ENCODE peak calls at places on chromosomes 3 and 15, in nine cellular contexts. L, F, W, R, D, N, U, Q and S are unnamed samples.

GRCh38 chr15:51735611-51736010 is 1.8 kb downstream of the LYSMD2 start:
- DNase-seq in D (no peak), F (no peak), W (no peak), Q (no peak), U (no peak), L (no peak), N (no peak), R (no peak), S (no peak)

GRCh38 chr15:98927990-98928389 is 79.6 kb downstream of the PGPEP1L start:
- DNase-seq in W (no peak), R (no peak), U (no peak), F (no peak), Q (no peak), D (no peak), L (no peak), N (no peak), S (no peak)

GRCh38 chr15:40633178-40633577 is 39.1 kb downstream of the KNL1 start:
- DNase-seq in L (peak), U (no peak), Q (no peak), R (no peak), D (no peak), F (no peak), W (peak), N (peak), S (no peak)

GRCh38 chr15:33866101-33866737 is 102.1 kb upstream of the CHRM5 start:
- DNase-seq in L (no peak), D (no peak), U (no peak), R (no peak), N (no peak), W (no peak), Q (no peak), F (no peak), S (no peak)

GRCh38 chr3:50652709-50653108 is 22.0 kb upstream of the DOCK3 start:
- DNase-seq in W (peak), R (peak), L (no peak), Q (peak), U (peak), N (peak), D (no peak), F (no peak), S (peak)

GRCh38 chr3:183013857-183014256 is 33.5 kb upstream of the DCUN1D1 start:
- DNase-seq in D (no peak), Q (no peak), N (no peak), R (no peak), L (no peak), W (no peak), U (no peak), F (no peak), S (no peak)

GRCh38 chr15:64845826-64846225 is 4.1 kb downstream of the PLEKHO2 start:
- DNase-seq in N (no peak), Q (no peak), F (no peak), D (no peak), R (no peak), L (no peak), U (no peak), W (no peak), S (no peak)

GRCh38 chr15:35427091-35427490 is 118.9 kb downstream of the DPH6 start:
- DNase-seq in R (no peak), W (peak), F (no peak), N (peak), D (no peak), L (peak), U (no peak), Q (no peak), S (no peak)

GRCh38 chr15:99403597-99403996 is 152.3 kb downstream of the LRRC28 start:
- DNase-seq in U (no peak), D (no peak), Q (no peak), N (peak), F (no peak), R (no peak), L (no peak), W (peak), S (no peak)

GRCh38 chr3:119323401-119324107 is 29.4 kb downstream of the ARHGAP31 start:
- DNase-seq in Q (no peak), F (no peak), N (no peak), D (no peak), L (peak), U (no peak), W (peak), R (peak), S (no peak)

GRCh38 chr3:40745381-40746106 is 220.8 kb downstream of the ZNF621 start:
- DNase-seq in D (no peak), F (no peak), W (no peak), Q (no peak), L (no peak), U (no peak), R (no peak), N (peak), S (no peak)

GRCh38 chr3:5400959-5401358 is 213.5 kb downstream of the EDEM1 start:
- DNase-seq in N (no peak), D (no peak), F (no peak), U (no peak), W (no peak), Q (no peak), R (no peak), L (no peak), S (no peak)

GRCh38 chr15:56272474-56272873 is 28.8 kb upstream of the RFX7 start:
- DNase-seq in L (no peak), D (no peak), W (no peak), N (peak), F (no peak), Q (no peak), R (no peak), U (no peak), S (no peak)

GRCh38 chr15:81027200-81027599 is 26.5 kb downstream of the TLNRD1 start:
- DNase-seq in R (no peak), U (no peak), F (no peak), N (no peak), L (peak), D (no peak), W (no peak), Q (no peak), S (no peak)

GRCh38 chr3:24367681-24368264 is 126.9 kb downstream of the THRB start:
- DNase-seq in Q (no peak), L (no peak), R (no peak), N (no peak), D (no peak), U (no peak), W (no peak), F (no peak), S (no peak)

GRCh38 chr15:77545058-77545457 is 87.7 kb downstream of the LINGO1 start:
- DNase-seq in F (no peak), L (no peak), N (no peak), D (no peak), Q (no peak), R (no peak), U (no peak), W (no peak), S (no peak)

GRCh38 chr15:71707230-71708051 is 102.9 kb upstream of the NR2E3 start:
- DNase-seq in U (no peak), W (no peak), N (peak), R (no peak), L (no peak), F (no peak), Q (no peak), D (no peak), S (no peak)

GRCh38 chr15:70200511-70200991 is 102.8 kb upstream of the TLE3 start:
- DNase-seq in R (no peak), U (no peak), W (no peak), F (no peak), Q (peak), N (no peak), D (no peak), L (peak), S (no peak)

GRCh38 chr15:99432271-99433025 is 133.3 kb upstream of the MEF2A start:
- DNase-seq in F (no peak), L (no peak), W (no peak), Q (no peak), D (no peak), R (no peak), U (no peak), N (no peak), S (no peak)

DNA sequence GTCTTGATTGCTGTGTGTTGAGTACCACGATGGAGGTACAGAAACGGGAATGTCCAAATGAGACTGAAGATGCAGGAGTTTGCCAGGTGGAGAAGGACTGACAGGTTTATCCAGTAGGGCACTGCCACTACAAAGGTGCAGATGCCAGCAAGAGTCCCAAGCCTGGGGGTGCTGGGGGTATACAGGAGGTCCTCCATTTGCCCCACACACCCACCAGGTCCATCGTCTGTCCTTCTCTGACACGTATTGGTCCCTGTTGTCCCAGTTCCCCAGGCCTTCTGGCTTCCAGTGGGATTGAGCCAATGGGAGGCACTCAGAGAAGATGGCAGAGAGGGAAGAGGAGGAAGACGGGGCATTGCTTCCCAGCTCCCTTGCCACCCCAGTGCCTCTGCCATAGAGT is 6.6 kb downstream of the HAPLN3 start:
- DNase-seq in N (no peak), F (no peak), L (no peak), R (no peak), W (no peak), U (no peak), D (no peak), Q (no peak), S (no peak)
- TF ChIP-seq CTCF in N (no peak), F (no peak), L (no peak), R (no peak), W (no peak), U (no peak), D (no peak), Q (no peak), S (no peak)

GRCh38 chr15:59741274-59741906 is 52.3 kb upstream of the BNIP2 start:
- DNase-seq in N (peak), U (no peak), D (no peak), F (no peak), R (no peak), W (peak), Q (no peak), L (peak), S (peak)
- TF ChIP-seq CTCF in N (peak), U (no peak), D (no peak), F (peak), R (no peak), W (peak), Q (peak), L (peak), S (no peak)

GRCh38 chr3:10601131-10601856 is 95.9 kb upstream of the ATP2B2 start:
- DNase-seq in Q (peak), N (no peak), F (no peak), R (no peak), U (no peak), W (no peak), L (peak), D (no peak), S (no peak)

GRCh38 chr3:10601857-10602230 is 96.5 kb upstream of the ATP2B2 start:
- DNase-seq in N (no peak), U (no peak), F (no peak), W (no peak), D (no peak), L (no peak), Q (no peak), R (no peak), S (no peak)

GRCh38 chr3:10599444-10599843 is 94.1 kb upstream of the ATP2B2 start:
- DNase-seq in N (no peak), W (no peak), U (no peak), L (no peak), R (no peak), F (no peak), Q (no peak), D (no peak), S (no peak)

GRCh38 chr3:10600159-10601125 is 95.1 kb upstream of the ATP2B2 start:
- DNase-seq in Q (no peak), N (no peak), D (no peak), U (no peak), R (no peak), W (peak), F (no peak), L (no peak), S (no peak)

DNA sequence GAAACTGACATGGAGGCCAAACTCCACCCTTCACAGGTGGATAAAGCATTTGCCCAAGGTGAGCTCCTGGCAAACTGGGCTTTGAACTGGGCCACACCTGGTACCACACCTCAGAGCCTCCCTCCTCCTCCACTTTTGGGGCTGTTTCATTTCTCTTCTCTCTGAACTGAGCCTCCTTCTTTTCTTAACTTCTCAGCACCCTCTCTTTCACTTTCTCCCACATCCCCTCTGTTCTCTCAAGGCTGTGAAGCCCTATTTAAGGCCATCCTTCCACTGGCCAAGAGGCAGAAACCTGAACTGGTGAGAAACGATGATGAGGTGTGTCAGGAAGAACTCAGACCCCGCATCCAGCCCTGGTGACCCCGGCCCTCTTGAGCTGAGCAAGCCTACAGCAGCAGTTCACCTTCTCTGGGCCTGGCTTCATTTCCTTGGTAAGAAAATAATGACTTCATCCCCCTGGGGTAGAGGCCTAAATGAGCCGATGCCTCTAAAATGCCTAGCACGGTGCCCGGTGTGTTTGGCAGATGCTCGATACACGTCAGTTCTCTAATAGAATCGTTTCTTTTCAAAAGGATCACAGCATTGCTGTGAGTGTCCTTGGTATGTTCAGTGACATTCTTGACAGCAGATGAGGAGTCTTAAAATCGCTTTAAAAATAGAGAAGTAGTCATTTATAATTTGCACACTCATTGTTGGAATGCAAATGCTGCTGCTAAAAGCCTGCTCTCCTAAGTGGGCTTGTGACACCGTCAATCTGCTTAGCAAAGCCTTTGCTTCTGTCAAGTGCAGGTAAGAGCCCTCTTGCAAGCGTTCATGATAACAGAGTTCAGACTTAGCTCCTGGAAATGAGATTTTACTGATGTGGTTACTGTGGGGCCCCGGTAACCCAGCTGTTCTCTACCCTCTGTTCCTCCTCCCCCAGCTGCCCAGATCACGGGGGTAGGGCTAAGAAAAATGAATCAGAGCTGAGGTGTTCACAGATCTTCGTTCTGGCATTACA is 97.7 kb upstream of the ATP2B2 start:
- DNase-seq in U (peak), N (no peak), R (peak), L (no peak), F (no peak), Q (no peak), W (no peak), D (no peak), S (no peak)
- TF ChIP-seq CTCF in U (no peak), N (no peak), R (no peak), L (no peak), F (no peak), Q (no peak), W (no peak), D (no peak), S (no peak)

DNA sequence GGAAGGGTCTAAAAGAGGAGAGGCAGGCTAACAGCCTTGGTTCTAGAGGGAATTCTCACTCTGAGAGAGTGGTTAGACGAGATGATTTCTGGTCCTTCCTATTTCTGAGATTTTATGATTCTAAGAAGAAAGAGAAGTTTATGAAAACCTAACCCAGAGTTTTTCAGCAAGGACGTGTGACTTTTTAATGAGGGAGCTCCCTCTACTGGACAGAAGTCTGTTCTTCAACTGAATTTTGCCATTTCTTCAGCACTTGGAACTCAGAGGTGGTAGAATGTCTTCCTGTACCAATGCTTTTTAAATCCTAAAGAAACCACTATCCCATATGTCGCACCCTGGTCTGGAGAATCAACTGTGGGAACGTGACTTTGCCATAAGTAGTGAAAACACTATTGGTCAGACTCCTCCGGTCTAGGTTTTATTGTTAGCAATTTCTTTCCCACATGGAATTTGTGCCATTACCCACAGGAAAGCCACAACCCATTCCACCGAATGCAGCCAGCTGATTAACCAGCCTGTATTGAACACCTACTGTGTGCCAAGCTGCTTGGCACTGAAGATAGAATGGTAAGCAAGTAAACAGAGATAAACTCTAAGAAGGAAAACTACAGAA is 199.5 kb upstream of the LMCD1 start:
- DNase-seq in D (no peak), Q (no peak), N (peak), F (peak), L (peak), W (peak), U (peak), R (no peak), S (no peak)
- TF ChIP-seq CTCF in D (peak), Q (peak), N (peak), F (peak), L (peak), W (peak), U (peak), R (peak), S (peak)

GRCh38 chr3:141050576-141050912 is 603 bp upstream of the SPSB4 start:
- DNase-seq in W (no peak), L (no peak), F (no peak), N (no peak), U (no peak), D (no peak), Q (no peak), R (no peak), S (no peak)

GRCh38 chr3:141051641-141052569 is 758 bp downstream of the SPSB4 start:
- DNase-seq in L (peak), D (peak), F (no peak), W (no peak), Q (peak), R (no peak), U (no peak), N (peak), S (peak)

GRCh38 chr3:141047168-141047567 is 4.0 kb upstream of the SPSB4 start:
- DNase-seq in R (no peak), U (no peak), L (no peak), W (peak), F (peak), Q (no peak), D (no peak), N (no peak), S (no peak)

GRCh38 chr3:141050913-141051632 is at the start of gene SPSB4:
- DNase-seq in W (no peak), N (peak), Q (peak), L (peak), U (no peak), R (no peak), D (peak), F (no peak), S (peak)

GRCh38 chr3:141049681-141050080 is 1.5 kb upstream of the SPSB4 start:
- DNase-seq in F (no peak), R (no peak), W (no peak), L (peak), D (no peak), U (no peak), N (no peak), Q (no peak), S (peak)
- TF ChIP-seq CTCF in F (no peak), R (no peak), W (peak), L (peak), D (peak), U (no peak), N (peak), Q (no peak), S (peak)

GRCh38 chr3:197750863-197751737 is 1.4 kb downstream of the FYTTD1 start:
- DNase-seq in W (peak), L (peak), Q (peak), F (no peak), R (peak), U (no peak), D (no peak), N (peak), S (peak)

GRCh38 chr3:197749601-197750395 is at the start of gene FYTTD1:
- DNase-seq in F (no peak), W (peak), U (peak), N (peak), D (peak), L (peak), Q (peak), R (peak), S (peak)

GRCh38 chr3:197750396-197750831 is 731 bp downstream of the FYTTD1 start:
- DNase-seq in U (peak), W (peak), R (peak), N (peak), L (peak), Q (peak), F (no peak), D (peak), S (peak)

GRCh38 chr3:197753263-197753662 is 3.6 kb downstream of the FYTTD1 start:
- DNase-seq in Q (no peak), D (no peak), R (no peak), U (no peak), N (peak), W (peak), F (no peak), L (peak), S (no peak)

DNA sequence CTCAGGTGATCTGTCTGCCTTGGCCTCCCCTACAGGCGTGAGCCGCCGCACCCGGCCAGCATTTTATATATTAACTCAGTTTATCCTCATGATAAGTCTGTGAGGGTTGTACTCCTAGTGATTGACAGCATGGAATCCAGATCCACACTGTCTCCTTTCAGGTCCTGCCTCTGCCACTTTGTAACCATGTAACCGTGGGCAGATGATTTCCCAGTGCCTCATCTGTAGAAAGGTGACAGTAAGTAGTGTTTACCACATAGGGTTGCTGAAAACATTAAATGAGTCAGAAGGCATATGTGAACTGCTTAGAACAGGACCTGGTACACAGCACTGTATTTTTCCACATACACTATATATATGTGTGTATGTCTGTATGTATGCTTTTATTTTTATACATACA is 2.4 kb downstream of the FYTTD1 start:
- DNase-seq in L (no peak), Q (no peak), R (no peak), D (no peak), U (no peak), W (no peak), F (no peak), N (peak), S (no peak)
- TF ChIP-seq CTCF in L (no peak), Q (no peak), R (no peak), D (no peak), U (no peak), W (no peak), F (no peak), N (no peak), S (no peak)